ENCODE peak calls at places on chromosomes 3 and 15, in six cellular contexts. G is left ventricle myocardium inferior, H is adipocyte, C is K562, Q is stomach, O is hepatocyte. P is an unnamed sample.
A peak's percentile ranks its signal among the peaks of the same experiment; 100 is the strongest.

GRCh38 chr3:131217296-131217741 is 164.3 kb upstream of the NUDT16 start:
- DNase-seq in G (no peak), H (peak; percentile 11), C (peak; percentile 7), Q (no peak), O (peak; percentile 13), P (no peak)

GRCh38 chr3:78899846-78900245 is 868.0 kb downstream of the ROBO1 start:
- DNase-seq in G (no peak), H (no peak), C (no peak), Q (no peak), O (no peak), P (no peak)

GRCh38 chr3:172129534-172129867 is 90.1 kb downstream of the FNDC3B start:
- DNase-seq in G (no peak), H (no peak), C (no peak), Q (no peak), O (no peak), P (no peak)

GRCh38 chr3:17798000-17798399 is 55.6 kb upstream of the TBC1D5 start:
- DNase-seq in G (no peak), H (no peak), C (no peak), Q (no peak), O (no peak), P (peak; percentile 22)

GRCh38 chr3:159852821-159853505 is 135.7 kb upstream of the IL12A start:
- DNase-seq in G (peak; percentile 80), H (peak; percentile 67), C (no peak), Q (no peak), O (peak; percentile 45), P (peak; percentile 29)

GRCh38 chr3:90031121-90031520 is 923.7 kb downstream of the EPHA3 start:
- DNase-seq in G (no peak), H (no peak), C (no peak), Q (no peak), O (no peak), P (no peak)

GRCh38 chr15:80242132-80242769 is 9.8 kb downstream of the CTXND1 start:
- DNase-seq in G (no peak), H (peak; percentile 24), C (peak; percentile 54), Q (no peak), O (peak; percentile 38), P (peak; percentile 50)

GRCh38 chr3:145963111-145963510 is 197.9 kb downstream of the PLOD2 start:
- DNase-seq in G (no peak), H (no peak), C (no peak), Q (no peak), O (no peak), P (no peak)

GRCh38 chr3:186198442-186198841 is 89.6 kb upstream of the ETV5 start:
- DNase-seq in G (no peak), H (no peak), C (no peak), Q (no peak), O (no peak), P (no peak)

GRCh38 chr3:186189492-186189891 is 80.6 kb upstream of the ETV5 start:
- DNase-seq in G (no peak), H (no peak), C (no peak), Q (no peak), O (peak; percentile 33), P (no peak)

GRCh38 chr3:186194451-186194811 is 85.5 kb upstream of the ETV5 start:
- DNase-seq in G (no peak), H (no peak), C (no peak), Q (no peak), O (no peak), P (no peak)

GRCh38 chr3:186192823-186193222 is 83.9 kb upstream of the ETV5 start:
- DNase-seq in G (no peak), H (no peak), C (no peak), Q (no peak), O (no peak), P (no peak)

DNA sequence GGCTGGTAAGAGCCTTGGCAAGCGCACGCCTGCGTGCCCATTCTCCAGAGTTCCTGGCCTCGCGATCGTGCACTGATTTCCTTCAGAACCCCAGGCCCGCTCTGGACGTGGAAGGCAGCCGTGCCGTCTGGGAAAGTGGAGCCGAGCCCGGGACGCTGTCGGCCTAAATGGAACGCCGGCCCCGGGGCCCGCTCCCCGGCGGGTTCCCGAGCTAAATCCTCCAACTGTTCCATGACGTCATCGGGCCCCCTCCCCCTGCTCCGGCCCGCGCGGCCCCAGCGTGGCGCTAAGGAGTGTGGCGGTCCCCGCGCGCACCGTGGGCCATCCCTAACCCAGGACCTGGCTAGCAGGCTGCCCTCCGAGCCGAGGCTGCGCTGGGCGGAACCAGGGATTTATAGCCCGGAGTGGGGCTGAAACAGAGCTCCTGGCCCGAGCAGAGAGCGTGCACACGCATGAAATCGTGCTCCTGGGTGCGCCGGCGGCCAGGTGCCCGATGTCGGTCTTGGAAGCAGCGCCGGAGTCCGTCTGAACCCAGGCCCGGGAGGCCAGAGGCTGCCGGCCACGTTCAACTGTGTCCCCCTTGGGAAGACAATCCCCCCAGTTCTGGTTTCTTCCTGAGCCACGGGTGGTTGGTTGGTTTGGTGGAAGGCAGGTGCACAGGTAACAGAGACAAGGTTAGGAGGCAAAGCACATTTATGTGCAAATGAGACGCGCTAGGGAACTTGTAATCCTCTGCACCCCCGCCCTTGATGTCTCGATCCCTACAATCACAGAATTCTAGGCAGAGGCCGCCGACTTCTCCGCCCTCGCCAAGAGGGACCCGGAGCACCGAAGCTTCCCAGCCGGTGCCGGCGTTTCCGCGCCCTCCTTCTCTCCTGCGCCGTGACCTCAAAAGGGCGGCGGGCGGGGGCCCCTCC is 84.9 kb upstream of the ETV5 start:
- DNase-seq in G (no peak), H (no peak), C (no peak), Q (no peak), O (peak; percentile 78), P (peak; percentile 79)
- H3K4me3 ChIP-seq in G (peak overlapping the region; percentile 49), H (peak overlapping the region; percentile 68), C (no peak overlapping the region), Q (peak overlapping the region; percentile 27), O (peak overlapping the region; percentile 73), P (peak overlapping the region; percentile 67)

GRCh38 chr3:123657578-123657977 is 72.7 kb upstream of the HACD2 start:
- DNase-seq in G (no peak), H (no peak), C (no peak), Q (no peak), O (peak; percentile 42), P (no peak)

GRCh38 chr3:123657111-123657510 is 72.3 kb upstream of the HACD2 start:
- DNase-seq in G (no peak), H (no peak), C (no peak), Q (no peak), O (no peak), P (no peak)

GRCh38 chr3:123656241-123656640 is 71.4 kb upstream of the HACD2 start:
- DNase-seq in G (no peak), H (no peak), C (no peak), Q (no peak), O (no peak), P (no peak)

GRCh38 chr3:123655400-123655799 is 70.5 kb upstream of the HACD2 start:
- DNase-seq in G (no peak), H (no peak), C (no peak), Q (no peak), O (no peak), P (no peak)

GRCh38 chr3:123656691-123657090 is 71.8 kb upstream of the HACD2 start:
- DNase-seq in G (no peak), H (no peak), C (peak; percentile 28), Q (no peak), O (no peak), P (no peak)
- H3K27me3 ChIP-seq in G (no peaks in the 10 kb centered on the region), H (no peaks in the 10 kb centered on the region), C (peaks cover 2% of the 10 kb centered on the region), Q (no peaks in the 10 kb centered on the region), O (no peaks in the 10 kb centered on the region), P (no peaks in the 10 kb centered on the region)

GRCh38 chr3:123102826-123103225 is 36.0 kb downstream of the PDIA5 start:
- DNase-seq in G (no peak), H (no peak), C (no peak), Q (no peak), O (peak; percentile 31), P (no peak)

GRCh38 chr3:123098411-123099330 is 31.8 kb downstream of the PDIA5 start:
- DNase-seq in G (no peak), H (no peak), C (no peak), Q (no peak), O (no peak), P (no peak)

GRCh38 chr3:123099331-123100191 is 32.7 kb downstream of the PDIA5 start:
- DNase-seq in G (no peak), H (no peak), C (no peak), Q (no peak), O (no peak), P (no peak)

GRCh38 chr3:123102249-123102648 is 35.4 kb downstream of the PDIA5 start:
- DNase-seq in G (no peak), H (no peak), C (no peak), Q (no peak), O (no peak), P (no peak)

DNA sequence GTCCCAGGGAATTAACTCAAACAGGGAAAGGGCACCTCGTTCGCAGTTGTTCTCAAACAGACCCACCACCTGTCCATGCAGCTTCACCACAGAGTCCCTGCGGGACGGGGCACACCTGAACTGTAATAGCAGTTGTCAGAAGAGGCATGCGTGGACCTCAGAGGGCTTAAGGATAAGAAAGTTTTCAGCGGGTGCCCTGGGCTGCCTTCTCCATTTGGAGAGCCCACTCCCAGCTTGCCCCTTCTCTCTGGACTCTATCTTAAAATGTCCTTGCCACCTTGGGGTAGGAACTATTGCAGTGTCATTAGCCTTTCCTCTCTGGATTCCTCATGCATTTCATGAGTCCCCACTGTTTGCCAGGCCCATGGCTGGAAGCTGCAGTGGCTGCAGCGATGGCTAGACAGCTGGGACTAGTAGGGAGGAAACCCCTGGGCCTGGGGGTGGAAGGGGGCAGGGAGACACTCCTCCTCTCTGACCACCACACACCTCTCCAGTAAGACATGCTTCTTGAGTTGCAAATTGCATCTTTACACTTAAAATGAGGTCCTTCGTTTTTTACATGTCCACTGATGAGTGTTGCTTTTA is 33.5 kb downstream of the PDIA5 start:
- DNase-seq in G (no peak), H (no peak), C (no peak), Q (no peak), O (no peak), P (no peak)
- H3K36me3 ChIP-seq in G (peaks cover 36% of the 10 kb centered on the region), H (peaks cover 39% of the 10 kb centered on the region), C (peaks cover 71% of the 10 kb centered on the region), Q (peaks cover 78% of the 10 kb centered on the region), O (peaks cover 3% of the 10 kb centered on the region), P (peaks cover 81% of the 10 kb centered on the region)

DNA sequence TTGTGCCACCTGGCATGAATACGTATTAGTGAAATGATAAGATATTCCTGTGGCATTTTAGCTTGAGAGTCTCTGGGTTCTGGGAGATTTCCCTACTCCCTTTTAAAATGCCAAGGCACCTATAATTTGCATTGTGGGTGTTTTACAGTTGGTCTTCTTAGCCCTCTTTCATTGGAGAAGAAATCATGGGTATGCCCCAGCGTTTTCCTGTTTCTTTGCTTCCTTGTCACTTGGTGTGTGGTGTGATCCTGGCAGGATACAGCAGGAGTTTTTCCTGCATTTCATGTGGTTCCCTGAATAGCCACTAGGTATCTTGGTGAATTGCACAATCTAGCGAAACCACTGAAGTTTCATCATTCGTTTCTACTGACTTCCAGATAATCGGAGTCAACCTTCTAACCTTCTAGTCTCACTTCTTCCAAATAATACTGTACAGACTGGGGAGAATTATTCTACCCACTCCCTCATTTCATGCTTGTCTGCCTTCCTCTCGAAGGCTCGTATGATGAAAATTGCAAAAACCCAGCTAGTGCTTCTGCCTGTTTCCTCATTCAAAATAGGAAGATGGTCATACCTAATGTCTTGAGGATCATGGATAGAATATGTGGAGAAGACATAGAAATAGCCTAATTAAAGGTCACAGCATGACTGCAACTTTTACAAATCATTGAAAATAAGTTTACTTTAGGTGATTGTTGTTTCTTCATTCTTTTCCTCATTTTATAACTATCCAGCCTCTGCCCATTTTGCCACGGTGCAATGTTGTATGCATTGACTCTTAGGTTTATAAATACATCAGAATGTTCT is 2.7 kb downstream of the BHLHE40 start:
- DNase-seq in G (no peak), H (peak; percentile 82), C (no peak), Q (no peak), O (peak; percentile 66), P (no peak)
- H3K4me3 ChIP-seq in G (peak overlapping the region; percentile 98), H (peak overlapping the region; percentile 91), C (peak overlapping the region; percentile 86), Q (peak overlapping the region; percentile 72), O (peak overlapping the region; percentile 23), P (peak overlapping the region; percentile 98)

P was measured in WERI-Rb-1.